ENCODE peak calls at places on chromosomes 4 and X, in nine cellular contexts. A is IMR-90, O is DND-41, S is endothelial cell of umbilical vein, G is lower leg skin, T is stomach, B is tibial nerve, Z is A549, C is Karpas-422. R is an unnamed sample.

GRCh38 chr4:140252144-140252741 is 98.3 kb upstream of the MAML3 start:
- DNase-seq in S (peak), A (no peak), Z (peak), C (peak), O (peak), B (no peak), T (peak), G (no peak), R (no peak)

GRCh38 chr4:40909363-40909876 is 159.7 kb downstream of the NSUN7 start:
- DNase-seq in O (no peak), Z (no peak), B (no peak), T (no peak), C (no peak), S (peak), G (no peak), A (peak), R (no peak)

GRCh38 chr4:102234243-102234838 is 110.9 kb downstream of the SLC39A8 start:
- DNase-seq in G (no peak), S (no peak), B (no peak), Z (no peak), C (no peak), A (no peak), T (no peak), O (no peak), R (no peak)

GRCh38 chr4:137514401-137515116 is 17.7 kb downstream of the PCDH18 start:
- DNase-seq in Z (no peak), A (no peak), C (no peak), S (no peak), T (no peak), B (no peak), G (no peak), O (no peak), R (no peak)

GRCh38 chr4:8341691-8342090 is 72.1 kb downstream of the HTRA3 start:
- DNase-seq in G (no peak), B (no peak), S (no peak), T (peak), C (no peak), O (no peak), Z (no peak), A (no peak), R (no peak)

GRCh38 chr4:73477176-73477575 is 4.4 kb upstream of the AFM start:
- DNase-seq in S (no peak), A (no peak), C (no peak), Z (no peak), O (no peak), B (no peak), T (no peak), G (no peak), R (no peak)

GRCh38 chr4:107863416-107863815 is 38.7 kb downstream of the SGMS2 start:
- DNase-seq in T (no peak), G (no peak), Z (no peak), A (peak), B (no peak), C (no peak), O (no peak), S (no peak), R (no peak)

GRCh38 chrX:70322784-70323183 is 32.9 kb downstream of the KIF4A start:
- DNase-seq in T (no peak), G (no peak), A (no peak), S (peak), O (no peak), B (no peak), C (no peak), Z (no peak), R (no peak)

GRCh38 chrX:110432066-110432465 is 73.4 kb downstream of the RTL9 start:
- DNase-seq in C (no peak), A (no peak), O (no peak), T (no peak), B (no peak), G (no peak), S (no peak), Z (no peak), R (no peak)

GRCh38 chr4:6687947-6688878 is 5.5 kb upstream of the S100P start:
- DNase-seq in B (no peak), A (no peak), T (no peak), Z (no peak), S (no peak), G (no peak), C (no peak), O (no peak), R (no peak)

GRCh38 chr4:71777891-71778290 is 6.0 kb downstream of the GC start:
- DNase-seq in O (no peak), B (no peak), Z (no peak), T (no peak), G (no peak), C (no peak), S (no peak), A (no peak), R (no peak)

GRCh38 chr4:8905773-8906667 is 34.4 kb upstream of the HMX1 start:
- DNase-seq in A (no peak), B (no peak), T (no peak), S (no peak), Z (no peak), C (no peak), O (no peak), G (no peak), R (no peak)

GRCh38 chr4:13322681-13323101 is 161.4 kb downstream of the RAB28 start:
- DNase-seq in B (no peak), T (no peak), C (no peak), S (no peak), A (peak), G (no peak), Z (no peak), O (no peak), R (no peak)

GRCh38 chr4:41145571-41146078 is 68.7 kb downstream of the APBB2 start:
- DNase-seq in A (peak), G (no peak), S (no peak), B (no peak), Z (no peak), O (no peak), T (no peak), C (no peak), R (peak)

GRCh38 chr4:123699823-123700822 is 303.5 kb downstream of the SPRY1 start:
- DNase-seq in G (no peak), B (no peak), C (no peak), S (peak), Z (no peak), O (no peak), T (no peak), A (peak), R (no peak)

GRCh38 chrX:40663078-40663740 is 15.8 kb upstream of the CXorf38 start:
- DNase-seq in Z (no peak), S (no peak), B (no peak), C (no peak), G (no peak), O (no peak), T (no peak), A (no peak), R (peak)

GRCh38 chr4:53706422-53707032 is 115.2 kb upstream of the LNX1 start:
- DNase-seq in S (peak), Z (peak), C (peak), B (peak), O (no peak), A (peak), G (no peak), T (no peak), R (peak)

GRCh38 chrX:88378406-88378805 is 368.6 kb upstream of the CPXCR1 start:
- DNase-seq in S (no peak), O (no peak), C (no peak), T (no peak), G (no peak), Z (no peak), A (no peak), B (no peak), R (no peak)

GRCh38 chr4:154719087-154719486 is 24.7 kb upstream of the LRAT start:
- DNase-seq in A (no peak), Z (no peak), T (no peak), C (no peak), O (no peak), S (no peak), G (no peak), B (no peak), R (no peak)

GRCh38 chr4:125983168-125983567 is 668.4 kb downstream of the FAT4 start:
- DNase-seq in Z (no peak), S (no peak), T (no peak), B (no peak), O (no peak), C (no peak), G (no peak), A (no peak), R (no peak)

GRCh38 chr4:76969493-76969892 is 19.9 kb downstream of the SEPTIN11 start:
- DNase-seq in C (no peak), O (no peak), A (no peak), G (no peak), B (no peak), S (no peak), T (no peak), Z (no peak), R (no peak)

GRCh38 chrX:43559643-43560042 is 96.5 kb upstream of the MAOA start:
- DNase-seq in A (peak), S (peak), T (peak), B (peak), C (peak), Z (peak), O (peak), G (peak), R (peak)

GRCh38 chrX:20361890-20362262 is 95.2 kb upstream of the RPS6KA3 start:
- DNase-seq in C (no peak), G (no peak), O (no peak), S (no peak), B (peak), A (peak), Z (peak), T (no peak), R (no peak)

GRCh38 chrX:634306-634958 is 3.8 kb downstream of the SHOX start:
- DNase-seq in G (no peak), Z (no peak), A (no peak), T (peak), B (no peak), S (no peak), C (no peak), O (no peak), R (no peak)

GRCh38 chr4:85491527-85491926 is 16.6 kb downstream of the ARHGAP24 start:
- DNase-seq in Z (no peak), T (no peak), C (peak), S (no peak), G (no peak), A (no peak), B (no peak), O (no peak), R (peak)

GRCh38 chr4:114495471-114495928 is 103.1 kb upstream of the UGT8 start:
- DNase-seq in G (no peak), B (no peak), C (peak), Z (no peak), S (no peak), T (no peak), A (no peak), O (no peak), R (no peak)

GRCh38 chr4:154660052-154660451 is 47.6 kb upstream of the FGG start:
- DNase-seq in T (no peak), G (no peak), O (no peak), B (no peak), Z (no peak), C (no peak), S (no peak), A (no peak), R (no peak)

GRCh38 chrX:49172280-49172780 is 632 bp downstream of the PLP2 start:
- DNase-seq in Z (no peak), S (peak), T (peak), B (peak), G (peak), O (peak), A (peak), C (peak), R (peak)

GRCh38 chrX:57156397-57157049 is 19.3 kb upstream of the SPIN2A start:
- DNase-seq in G (no peak), A (peak), T (peak), S (peak), C (peak), B (no peak), Z (no peak), O (peak), R (peak)

GRCh38 chrX:114970806-114971205 is 46.6 kb downstream of the IL13RA2 start:
- DNase-seq in C (no peak), S (no peak), G (no peak), Z (no peak), A (no peak), T (no peak), O (no peak), B (no peak), R (no peak)

GRCh38 chr4:175536852-175537453 is 275.1 kb downstream of the GPM6A start:
- DNase-seq in O (no peak), Z (peak), S (no peak), C (peak), A (peak), B (no peak), G (no peak), T (no peak), R (peak)

GRCh38 chr4:136558940-136559494 is 973.3 kb downstream of the PCDH18 start:
- DNase-seq in A (no peak), O (no peak), B (no peak), T (no peak), Z (no peak), S (no peak), G (no peak), C (no peak), R (no peak)

GRCh38 chrX:12441376-12442128 is 303.3 kb downstream of the FRMPD4 start:
- DNase-seq in Z (no peak), C (no peak), T (no peak), G (no peak), O (no peak), A (peak), B (peak), S (no peak), R (no peak)

GRCh38 chr4:7324651-7325121 is 110.0 kb downstream of the PSAPL1 start:
- DNase-seq in O (no peak), G (no peak), Z (no peak), T (no peak), S (no peak), C (no peak), A (no peak), B (no peak), R (no peak)

GRCh38 chrX:71224969-71225368 is 1.9 kb downstream of the GJB1 start:
- DNase-seq in C (no peak), A (no peak), T (no peak), G (no peak), O (no peak), B (no peak), S (no peak), Z (no peak), R (no peak)

GRCh38 chr4:116066711-116067245 is 953.4 kb upstream of the NDST4 start:
- DNase-seq in B (no peak), O (no peak), A (no peak), G (no peak), T (no peak), C (no peak), S (no peak), Z (no peak), R (peak)

GRCh38 chr4:87051121-87051713 is 116.4 kb downstream of the AFF1 start:
- DNase-seq in A (peak), B (no peak), Z (no peak), S (peak), G (no peak), C (no peak), O (no peak), T (no peak), R (peak)

GRCh38 chr4:3421470-3421869 is 20.3 kb upstream of the HGFAC start:
- DNase-seq in T (no peak), C (no peak), Z (no peak), B (no peak), G (no peak), A (no peak), O (no peak), S (no peak), R (no peak)
- H3K4me3 ChIP-seq in T (no peak), C (no peak), Z (no peak), B (no peak), G (no peak), A (no peak), O (no peak), S (no peak), R (no peak)

DNA sequence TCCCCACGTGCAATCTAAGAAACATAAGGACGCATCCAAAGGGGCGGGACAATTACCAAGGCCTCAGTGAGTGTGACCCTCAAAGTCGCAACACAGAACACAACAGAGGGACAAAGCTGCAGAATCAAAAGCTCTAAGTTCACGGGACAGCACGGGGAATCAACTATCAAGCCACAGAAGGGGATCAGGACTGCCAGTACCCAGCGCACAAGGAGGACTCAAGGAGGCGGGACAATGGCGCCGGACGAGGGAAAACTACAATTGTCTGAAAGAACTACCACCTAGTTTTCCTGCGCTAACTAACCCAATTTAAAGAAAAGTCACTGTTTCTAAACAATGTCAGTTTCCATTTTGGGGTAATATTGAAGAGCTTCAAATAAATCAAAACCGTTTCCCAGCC is 1.3 kb downstream of the FAM53A start:
- DNase-seq in B (no peak), T (no peak), A (no peak), Z (no peak), G (no peak), C (no peak), S (no peak), O (no peak), R (no peak)
- H3K4me3 ChIP-seq in B (no peak), T (peak), A (peak), Z (no peak), G (no peak), C (no peak), S (no peak), O (no peak), R (peak)

GRCh38 chrX:103362504-103362903 is 6.2 kb downstream of the TCEAL9 start:
- DNase-seq in C (no peak), S (peak), T (no peak), B (no peak), A (peak), Z (peak), G (no peak), O (no peak), R (no peak)

GRCh38 chrX:103360916-103361315 is 4.6 kb downstream of the TCEAL9 start:
- DNase-seq in Z (no peak), A (no peak), C (no peak), T (no peak), S (peak), G (no peak), B (no peak), O (no peak), R (no peak)

GRCh38 chrX:103361798-103362197 is 5.5 kb downstream of the TCEAL9 start:
- DNase-seq in T (no peak), Z (no peak), G (no peak), S (peak), O (no peak), B (no peak), C (no peak), A (no peak), R (no peak)

GRCh38 chrX:103360092-103360491 is 3.8 kb downstream of the TCEAL9 start:
- DNase-seq in S (peak), G (no peak), Z (no peak), C (no peak), A (no peak), B (no peak), T (no peak), O (no peak), R (no peak)

GRCh38 chrX:103363046-103363445 is 6.7 kb downstream of the TCEAL9 start:
- DNase-seq in S (no peak), A (no peak), O (no peak), B (no peak), G (no peak), T (no peak), C (no peak), Z (no peak), R (no peak)
- H3K4me3 ChIP-seq in S (no peak), A (no peak), O (no peak), B (no peak), G (no peak), T (no peak), C (no peak), Z (no peak), R (no peak)

DNA sequence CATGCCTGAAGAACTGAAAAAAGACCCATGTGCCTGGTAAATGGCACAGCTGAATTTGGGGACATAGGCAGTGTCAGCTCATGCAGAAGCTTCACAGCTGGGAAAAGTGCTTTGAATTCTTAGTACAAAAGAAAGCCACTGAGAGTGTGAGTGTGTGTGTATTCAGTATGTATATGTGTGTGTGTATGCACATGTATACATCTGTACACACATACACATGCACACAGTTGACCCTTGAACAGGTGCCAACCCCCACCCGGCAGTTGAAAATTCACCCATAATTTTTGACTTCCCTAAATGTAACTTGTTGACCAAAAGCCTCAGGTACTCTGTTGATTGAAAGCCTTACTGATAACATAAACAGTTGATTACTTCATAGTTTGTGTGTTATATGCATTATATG is 49.5 kb upstream of the ENPP6 start:
- DNase-seq in T (no peak), C (peak), B (no peak), S (no peak), Z (no peak), A (no peak), O (no peak), G (no peak), R (peak)
- H3K4me3 ChIP-seq in T (no peak), C (peak), B (no peak), S (no peak), Z (no peak), A (no peak), O (no peak), G (no peak), R (peak)

GRCh38 chr4:133145758-133146157 is 3.3 kb upstream of the PCDH10 start:
- DNase-seq in Z (no peak), G (no peak), A (no peak), S (peak), O (no peak), B (no peak), T (no peak), C (no peak), R (no peak)
- H3K4me3 ChIP-seq in Z (peak), G (no peak), A (no peak), S (peak), O (no peak), B (peak), T (peak), C (no peak), R (no peak)